ENCODE peak calls at places on chromosomes 12 and 14, in eight cellular contexts. E, S, C, Y, Z, G, B and N are unnamed samples.

GRCh38 chr12:8827551-8828347 is 5.3 kb downstream of the A2ML1 start:
- DNase-seq in E (no peak), S (no peak), C (no peak), Y (no peak), Z (no peak), G (no peak), B (no peak), N (no peak)

GRCh38 chr12:95820096-95820703 is 29.6 kb upstream of the NTN4 start:
- DNase-seq in E (peak; percentile 67), S (no peak), C (peak; percentile 62), Y (no peak), Z (peak; percentile 28), G (peak; percentile 73), B (peak; percentile 72), N (peak; percentile 63)

GRCh38 chr12:63420206-63420644 is 248.1 kb downstream of the DPY19L2 start:
- DNase-seq in E (no peak), S (peak; percentile 11), C (peak; percentile 59), Y (no peak), Z (peak; percentile 67), G (peak; percentile 64), B (peak; percentile 49), N (peak; percentile 28)

GRCh38 chr12:57235728-57236131 is 6.2 kb downstream of the SHMT2 start:
- DNase-seq in E (no peak), S (no peak), C (no peak), Y (no peak), Z (peak; percentile 11), G (no peak), B (no peak), N (no peak)

GRCh38 chr12:122836027-122836921 is 1.0 kb downstream of the HIP1R start:
- DNase-seq in E (no peak), S (no peak), C (peak; percentile 16), Y (no peak), Z (peak; percentile 67), G (peak; percentile 67), B (peak; percentile 50), N (peak; percentile 78)

GRCh38 chr14:39107624-39108023 is 4.6 kb upstream of the SEC23A start:
- DNase-seq in E (no peak), S (no peak), C (peak; percentile 55), Y (no peak), Z (peak; percentile 37), G (no peak), B (peak; percentile 52), N (no peak)

GRCh38 chr12:67414011-67414715 is 145.0 kb downstream of the CAND1 start:
- DNase-seq in E (no peak), S (no peak), C (no peak), Y (no peak), Z (no peak), G (no peak), B (no peak), N (no peak)

GRCh38 chr12:89468648-89469326 is 55.8 kb downstream of the GALNT4 start:
- DNase-seq in E (no peak), S (no peak), C (no peak), Y (no peak), Z (no peak), G (no peak), B (no peak), N (no peak)

GRCh38 chr12:93679308-93679933 is 2.2 kb downstream of the CRADD start:
- DNase-seq in E (no peak), S (peak; percentile 74), C (no peak), Y (no peak), Z (no peak), G (peak; percentile 46), B (no peak), N (no peak)

GRCh38 chr12:114685320-114685781 is 1.4 kb upstream of the TBX3 start:
- DNase-seq in E (no peak), S (no peak), C (no peak), Y (no peak), Z (no peak), G (peak; percentile 62), B (no peak), N (no peak)

GRCh38 chr12:114684870-114685273 is 897 bp upstream of the TBX3 start:
- DNase-seq in E (no peak), S (no peak), C (no peak), Y (no peak), Z (peak; percentile 28), G (no peak), B (peak; percentile 59), N (no peak)

GRCh38 chr12:114682920-114683708 is 861 bp downstream of the TBX3 start:
- DNase-seq in E (no peak), S (peak; percentile 41), C (no peak), Y (no peak), Z (no peak), G (peak; percentile 59), B (peak; percentile 49), N (peak; percentile 46)

GRCh38 chr12:114683709-114684097 is 272 bp downstream of the TBX3 start:
- DNase-seq in E (no peak), S (no peak), C (no peak), Y (no peak), Z (no peak), G (no peak), B (no peak), N (no peak)

DNA sequence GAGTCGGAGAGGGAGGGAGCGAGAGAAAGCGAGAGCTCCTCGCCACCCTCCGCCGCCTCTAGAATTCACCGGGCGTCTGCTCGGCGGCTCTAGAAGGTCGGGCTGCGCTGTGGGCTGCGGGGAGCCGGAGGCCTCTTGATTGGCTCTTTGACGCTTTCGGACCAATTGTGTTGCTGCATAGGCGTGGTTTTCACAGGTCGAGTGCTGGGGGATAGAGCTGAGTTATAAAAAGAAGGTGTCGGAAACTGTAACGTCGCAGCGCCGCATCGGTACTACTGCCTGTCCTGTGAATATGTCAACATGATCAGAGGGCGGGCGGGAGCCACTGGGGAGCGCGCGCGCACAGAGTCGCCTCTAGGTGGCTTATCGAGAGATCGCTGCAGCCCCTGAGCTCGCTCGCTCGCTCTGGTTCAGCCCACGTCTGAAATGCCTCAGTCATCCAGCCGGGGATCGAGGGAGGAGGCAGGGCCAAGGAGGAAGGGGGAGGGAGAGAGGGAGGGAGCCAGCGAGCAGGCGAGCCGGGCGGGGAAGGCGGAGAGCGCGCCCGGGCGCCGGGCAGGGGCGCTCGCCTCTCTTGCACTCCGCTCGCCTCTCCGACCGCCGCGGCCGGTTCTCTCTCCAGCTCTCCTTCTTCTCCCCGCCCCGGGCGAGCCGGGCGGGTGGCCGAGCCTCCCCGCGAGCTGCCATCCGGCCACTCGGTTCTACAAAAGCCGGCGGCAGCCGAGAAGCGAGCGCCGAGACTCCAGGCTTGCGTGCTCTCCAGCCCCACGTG is at the start of gene TBX3:
- DNase-seq in E (peak; percentile 90), S (peak; percentile 92), C (peak; percentile 99), Y (peak; percentile 97), Z (peak; percentile 90), G (peak; percentile 98), B (peak; percentile 97), N (peak; percentile 79)
- H3K27ac ChIP-seq in E (peak within 1 kb of the TSS; percentile 76), S (peak within 1 kb of the TSS; percentile 92), C (peak within 1 kb of the TSS; percentile 95), Y (peak within 1 kb of the TSS; percentile 97), Z (peak within 1 kb of the TSS; percentile 4), G (peak within 1 kb of the TSS; percentile 97), B (peak within 1 kb of the TSS; percentile 100), N (peak within 1 kb of the TSS; percentile 52)

GRCh38 chr14:90521121-90521929 is 124.5 kb downstream of the CALM1 start:
- DNase-seq in E (no peak), S (no peak), C (no peak), Y (peak; percentile 72), Z (no peak), G (peak; percentile 55), B (no peak), N (peak; percentile 55)

GRCh38 chr14:90523544-90523943 is 126.7 kb downstream of the CALM1 start:
- DNase-seq in E (no peak), S (no peak), C (peak; percentile 45), Y (no peak), Z (no peak), G (no peak), B (no peak), N (no peak)

GRCh38 chr14:90521930-90522483 is 125.2 kb downstream of the CALM1 start:
- DNase-seq in E (no peak), S (no peak), C (no peak), Y (no peak), Z (no peak), G (no peak), B (no peak), N (no peak)

GRCh38 chr14:90522585-90523191 is 125.9 kb downstream of the CALM1 start:
- DNase-seq in E (no peak), S (peak; percentile 62), C (no peak), Y (peak; percentile 89), Z (no peak), G (no peak), B (no peak), N (peak; percentile 67)

GRCh38 chr14:90523961-90524875 is 127.4 kb downstream of the CALM1 start:
- DNase-seq in E (no peak), S (peak; percentile 49), C (no peak), Y (no peak), Z (no peak), G (no peak), B (no peak), N (no peak)
- TF ChIP-seq CTCF in E (no peak), S (peak; percentile 36), C (no peak), Y (no peak), Z (no peak), G (no peak), B (no peak), N (no peak)

GRCh38 chr14:88005978-88006851 is 1.3 kb downstream of the GPR65 start:
- DNase-seq in E (no peak), S (no peak), C (no peak), Y (no peak), Z (no peak), G (no peak), B (no peak), N (no peak)

GRCh38 chr14:88007608-88008007 is 2.7 kb downstream of the GPR65 start:
- DNase-seq in E (no peak), S (no peak), C (no peak), Y (no peak), Z (no peak), G (no peak), B (no peak), N (no peak)

GRCh38 chr14:88004637-88005036 is 298 bp upstream of the GPR65 start:
- DNase-seq in E (no peak), S (no peak), C (no peak), Y (no peak), Z (no peak), G (no peak), B (no peak), N (no peak)

GRCh38 chr14:88002421-88002820 is 2.5 kb upstream of the GPR65 start:
- DNase-seq in E (no peak), S (no peak), C (no peak), Y (no peak), Z (no peak), G (no peak), B (no peak), N (no peak)

DNA sequence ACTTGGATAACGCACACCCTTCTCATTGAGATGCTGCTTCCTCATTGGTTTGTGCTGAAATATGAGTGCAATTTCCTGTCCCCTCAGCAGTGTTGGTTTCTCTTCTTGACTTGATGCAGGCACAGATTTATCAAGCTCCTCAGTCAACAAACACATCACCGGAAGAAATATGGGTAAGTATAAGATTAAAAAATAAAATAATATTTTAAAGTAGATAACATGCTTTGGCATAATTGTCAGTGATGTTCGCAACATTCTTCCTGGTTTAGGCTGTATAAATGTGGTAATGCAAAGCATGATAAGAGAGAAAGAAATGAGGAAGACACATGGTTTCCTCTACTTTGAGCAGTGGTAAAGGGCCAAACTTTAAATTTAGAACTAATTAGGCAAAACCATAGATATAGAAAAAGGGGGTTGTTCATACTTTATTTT is at the start of gene GPR65:
- DNase-seq in E (no peak), S (no peak), C (no peak), Y (no peak), Z (no peak), G (no peak), B (no peak), N (no peak)
- TF ChIP-seq POLR2A in E (no peak), S (no peak), C (no peak), Y (no peak), Z (no peak), G (no peak), B (no peak), N (no peak)

GRCh38 chr12:124021025-124021406 is 48.0 kb downstream of the ZNF664 start:
- DNase-seq in E (no peak), S (no peak), C (no peak), Y (no peak), Z (no peak), G (no peak), B (no peak), N (no peak)
- H3K27ac ChIP-seq in E (no peak overlapping the region), S (no peak overlapping the region), C (no peak overlapping the region), Y (peak overlapping the region; percentile 41), Z (no peak overlapping the region), G (peak overlapping the region; percentile 76), B (no peak overlapping the region), N (peak overlapping the region; percentile 17)